ENCODE peak calls at places on chromosomes 3 and 15, in five cellular contexts. One of them, this sample, is unnamed.

GRCh38 chr15:70362350-70362749 is 264.6 kb upstream of the TLE3 start:
- DNase-seq in GM23248: no peak
- DNase-seq in right atrium auricular region: peak; percentile 40
- DNase-seq in A549: no peak
- DNase-seq in thoracic aorta: no peak
- DNase-seq in this sample: no peak

GRCh38 chr15:74822233-74822632 is 4.2 kb upstream of the CPLX3 start:
- DNase-seq in GM23248: no peak
- DNase-seq in right atrium auricular region: no peak
- DNase-seq in A549: no peak
- DNase-seq in thoracic aorta: no peak
- DNase-seq in this sample: no peak

GRCh38 chr15:29141908-29142747 is 127.5 kb downstream of the NSMCE3 start:
- DNase-seq in GM23248: no peak
- DNase-seq in right atrium auricular region: no peak
- DNase-seq in A549: no peak
- DNase-seq in thoracic aorta: no peak
- DNase-seq in this sample: no peak

GRCh38 chr3:39499651-39500273 is 32.3 kb downstream of the MOBP start:
- DNase-seq in GM23248: no peak
- DNase-seq in right atrium auricular region: no peak
- DNase-seq in A549: no peak
- DNase-seq in thoracic aorta: no peak
- DNase-seq in this sample: no peak

GRCh38 chr3:16181361-16181760 is 6.9 kb downstream of the GALNT15 start:
- DNase-seq in GM23248: peak; percentile 93
- DNase-seq in right atrium auricular region: peak; percentile 93
- DNase-seq in A549: no peak
- DNase-seq in thoracic aorta: peak; percentile 41
- DNase-seq in this sample: peak; percentile 59

GRCh38 chr15:66648588-66648987 is 53.4 kb upstream of the SMAD6 start:
- DNase-seq in GM23248: no peak
- DNase-seq in right atrium auricular region: no peak
- DNase-seq in A549: no peak
- DNase-seq in thoracic aorta: no peak
- DNase-seq in this sample: no peak

GRCh38 chr3:14803101-14803980 is 15.4 kb upstream of the FGD5 start:
- DNase-seq in GM23248: peak; percentile 45
- DNase-seq in right atrium auricular region: no peak
- DNase-seq in A549: peak; percentile 58
- DNase-seq in thoracic aorta: no peak
- DNase-seq in this sample: peak; percentile 41

GRCh38 chr3:57948782-57949242 is 59.4 kb upstream of the FLNB start:
- DNase-seq in GM23248: no peak
- DNase-seq in right atrium auricular region: no peak
- DNase-seq in A549: no peak
- DNase-seq in thoracic aorta: no peak
- DNase-seq in this sample: no peak

GRCh38 chr3:186627852-186628414 is 12.3 kb upstream of the FETUB start:
- DNase-seq in GM23248: no peak
- DNase-seq in right atrium auricular region: no peak
- DNase-seq in A549: no peak
- DNase-seq in thoracic aorta: no peak
- DNase-seq in this sample: no peak

GRCh38 chr3:125052671-125053303 is 3.0 kb downstream of the HEG1 start:
- DNase-seq in GM23248: peak; percentile 95
- DNase-seq in right atrium auricular region: no peak
- DNase-seq in A549: no peak
- DNase-seq in thoracic aorta: no peak
- DNase-seq in this sample: no peak

GRCh38 chr15:65903296-65904073 is 34.2 kb downstream of the RAB11A start:
- DNase-seq in GM23248: no peak
- DNase-seq in right atrium auricular region: no peak
- DNase-seq in A549: no peak
- DNase-seq in thoracic aorta: no peak
- DNase-seq in this sample: no peak

GRCh38 chr3:42984701-42985100 is 5.6 kb downstream of the GASK1A start:
- DNase-seq in GM23248: no peak
- DNase-seq in right atrium auricular region: no peak
- DNase-seq in A549: no peak
- DNase-seq in thoracic aorta: no peak
- DNase-seq in this sample: no peak
- H3K4me3 ChIP-seq in GM23248: no peak overlapping the region
- H3K4me3 ChIP-seq in right atrium auricular region: no peak overlapping the region
- H3K4me3 ChIP-seq in A549: no peak overlapping the region
- H3K4me3 ChIP-seq in thoracic aorta: no peak overlapping the region
- H3K4me3 ChIP-seq in this sample: no peak overlapping the region

GRCh38 chr15:40108061-40108854 is 421 bp downstream of the BMF start:
- DNase-seq in GM23248: peak; percentile 77
- DNase-seq in right atrium auricular region: peak; percentile 82
- DNase-seq in A549: peak; percentile 44
- DNase-seq in thoracic aorta: peak; percentile 62
- DNase-seq in this sample: peak; percentile 81
- H3K4me1 ChIP-seq in GM23248: peaks cover under 1% of the 10 kb centered on the region
- H3K4me1 ChIP-seq in right atrium auricular region: peaks cover 58% of the 10 kb centered on the region
- H3K4me1 ChIP-seq in A549: peaks cover 35% of the 10 kb centered on the region
- H3K4me1 ChIP-seq in thoracic aorta: peaks cover 55% of the 10 kb centered on the region
- H3K4me1 ChIP-seq in this sample: peaks cover 14% of the 10 kb centered on the region

DNA sequence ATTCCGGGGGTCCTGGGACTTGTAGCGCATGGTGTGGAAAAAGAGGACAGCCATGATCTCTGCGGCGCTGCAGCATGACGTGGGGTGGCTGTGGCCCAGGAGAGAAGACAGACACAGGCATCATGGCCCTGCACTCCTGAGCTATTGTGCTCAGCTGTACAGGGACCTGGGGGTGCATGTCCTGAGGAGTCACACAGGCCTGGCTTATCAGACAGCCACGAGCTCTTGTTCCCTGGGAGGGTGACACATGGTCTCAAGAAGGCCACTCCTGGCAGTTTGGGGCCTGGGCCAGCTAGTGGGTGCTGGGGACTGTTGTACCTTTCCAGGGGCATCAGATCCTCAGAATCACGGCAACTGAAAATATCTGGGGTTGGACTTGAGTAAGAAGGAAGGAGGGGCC is 13.7 kb downstream of the TKT start:
- DNase-seq in GM23248: peak; percentile 16
- DNase-seq in right atrium auricular region: no peak
- DNase-seq in A549: no peak
- DNase-seq in thoracic aorta: no peak
- DNase-seq in this sample: no peak
- H3K4me3 ChIP-seq in GM23248: no peak overlapping the region
- H3K4me3 ChIP-seq in right atrium auricular region: no peak overlapping the region
- H3K4me3 ChIP-seq in A549: peak overlapping the region; percentile 100
- H3K4me3 ChIP-seq in thoracic aorta: no peak overlapping the region
- H3K4me3 ChIP-seq in this sample: no peak overlapping the region

GRCh38 chr3:130933801-130934345 is 40.0 kb downstream of the ATP2C1 start:
- DNase-seq in GM23248: peak; percentile 19
- DNase-seq in right atrium auricular region: no peak
- DNase-seq in A549: no peak
- DNase-seq in thoracic aorta: no peak
- DNase-seq in this sample: no peak
- H3K4me1 ChIP-seq in GM23248: peaks cover 40% of the 10 kb centered on the region
- H3K4me1 ChIP-seq in right atrium auricular region: no peaks in the 10 kb centered on the region
- H3K4me1 ChIP-seq in A549: peaks cover 8% of the 10 kb centered on the region
- H3K4me1 ChIP-seq in thoracic aorta: no peaks in the 10 kb centered on the region
- H3K4me1 ChIP-seq in this sample: no peaks in the 10 kb centered on the region

This sample was measured in uterus.